ENCODE peak calls at places on chromosome 22, in nine cellular contexts. V is naive thymus-derived CD8-positive, alpha-beta T cell; Z is activated T-helper 1 cell treated with anti-CD3 and anti-CD28 coated beads, Interleukin-12 subunit alpha, Interleukin-12 subunit beta, Interleukin-2, Interleukin-4 antibody, amounts not matched to agents 30 ng/mL and 10 ng/mL and 1 ng/mL, durations not matched to agents 14 hours and 24 hours and 36 hours; W is activated naive CD4-positive, alpha-beta T cell treated with anti-CD3 and anti-CD28 coated beads, Interleukin-2, amount 10 ng/mL, durations not matched to agents 7 days and 5 days; J is NCI-H1417; L is kidney; P is endothelial cell; N is activated CD4-positive, alpha-beta T cell treated with anti-CD3 and anti-CD28 coated beads, Interleukin-2, amount 50 U/mL, for 1 hour; D is activated naive CD8-positive, alpha-beta T cell treated with anti-CD3 and anti-CD28 coated beads, Interleukin-2, amount 50 U/mL, for 24 hours. X is an unnamed sample.

GRCh38 chr22:21778705-21779363 is 43.2 kb upstream of the YPEL1 start:
- DNase-seq in D (no peak), V (no peak), J (no peak), L (no peak), P (no peak), N (no peak), W (no peak), Z (no peak), X (no peak)

GRCh38 chr22:21567456-21568206 is at the start of gene UBE2L3:
- DNase-seq in V (peak), J (peak), N (peak), Z (peak), L (peak), P (peak), D (peak), W (peak), X (peak)

GRCh38 chr22:42419328-42419881 is 12.8 kb downstream of the NFAM1 start:
- DNase-seq in W (no peak), N (no peak), L (peak), J (no peak), P (no peak), V (no peak), Z (no peak), D (no peak), X (no peak)

GRCh38 chr22:46829140-46829891 is 66.9 kb downstream of the TBC1D22A start:
- DNase-seq in V (no peak), L (no peak), D (no peak), Z (no peak), P (no peak), W (no peak), N (no peak), J (no peak), X (no peak)

GRCh38 chr22:32411388-32411787 is 659 bp downstream of the RTCB start:
- DNase-seq in V (no peak), D (no peak), J (no peak), L (no peak), N (peak), P (no peak), Z (no peak), W (no peak), X (no peak)

GRCh38 chr22:30249049-30250038 is 2.8 kb upstream of the LIF start:
- DNase-seq in L (peak), Z (no peak), P (no peak), N (no peak), W (no peak), D (no peak), J (no peak), V (no peak), X (no peak)

GRCh38 chr22:18147791-18148507 is 2.0 kb upstream of the USP18 start:
- DNase-seq in W (no peak), J (no peak), L (no peak), V (no peak), P (no peak), Z (no peak), D (no peak), N (no peak), X (no peak)

GRCh38 chr22:37020192-37020479 is 594 bp downstream of the MPST start:
- DNase-seq in P (no peak), D (no peak), N (no peak), V (no peak), J (no peak), W (no peak), Z (no peak), L (no peak), X (no peak)

GRCh38 chr22:48746789-48747425 is 1080.8 kb downstream of the BRD1 start:
- DNase-seq in P (peak), J (no peak), Z (no peak), L (peak), D (no peak), W (peak), N (no peak), V (peak), X (peak)

GRCh38 chr22:44120314-44120704 is 60.4 kb upstream of the PARVG start:
- DNase-seq in W (no peak), Z (no peak), N (no peak), L (peak), P (no peak), D (no peak), V (no peak), J (no peak), X (no peak)

GRCh38 chr22:27554106-27554814 is 247.3 kb downstream of the MN1 start:
- DNase-seq in W (no peak), V (no peak), P (no peak), Z (no peak), L (no peak), D (no peak), J (no peak), N (no peak), X (no peak)

GRCh38 chr22:48968201-48968959 is 859.3 kb downstream of the BRD1 start:
- DNase-seq in J (no peak), V (peak), L (no peak), D (no peak), N (no peak), Z (no peak), P (peak), W (peak), X (no peak)

GRCh38 chr22:39317084-39317755 is 2.2 kb downstream of the RPL3 start:
- DNase-seq in Z (no peak), J (no peak), L (no peak), P (no peak), D (peak), N (no peak), W (no peak), V (no peak), X (no peak)

GRCh38 chr22:24985824-24986214 is 33.3 kb downstream of the KIAA1671 start:
- DNase-seq in W (no peak), L (no peak), V (no peak), N (no peak), J (no peak), Z (no peak), P (no peak), D (no peak), X (peak)

GRCh38 chr22:30280495-30280894 is 8.8 kb downstream of the CASTOR1 start:
- DNase-seq in N (no peak), Z (no peak), L (no peak), D (no peak), J (no peak), W (no peak), P (no peak), V (no peak), X (no peak)

GRCh38 chr22:20909543-20910303 is 7.5 kb upstream of the CRKL start:
- DNase-seq in J (no peak), W (no peak), N (no peak), L (no peak), D (no peak), V (no peak), P (no peak), Z (no peak), X (no peak)

GRCh38 chr22:42933783-42934144 is 76.7 kb upstream of the ARFGAP3 start:
- DNase-seq in J (no peak), P (no peak), V (no peak), L (no peak), W (no peak), D (no peak), Z (no peak), N (no peak), X (no peak)

GRCh38 chr22:38353142-38353629 is 36.0 kb upstream of the CSNK1E start:
- DNase-seq in P (peak), N (peak), V (peak), Z (peak), W (peak), J (peak), D (peak), L (peak), X (no peak)

GRCh38 chr22:36730176-36730858 is 26.8 kb upstream of the CACNG2 start:
- DNase-seq in D (no peak), W (no peak), J (no peak), V (no peak), N (no peak), L (no peak), P (no peak), Z (no peak), X (peak)

GRCh38 chr22:46110215-46110614 is 40.1 kb upstream of the PPARA start:
- DNase-seq in L (no peak), P (no peak), W (no peak), N (no peak), J (no peak), D (peak), V (no peak), Z (no peak), X (no peak)

GRCh38 chr22:27224485-27225364 is 567.3 kb downstream of the MIAT start:
- DNase-seq in V (no peak), J (no peak), W (no peak), D (no peak), Z (no peak), L (no peak), N (no peak), P (no peak), X (no peak)